ENCODE peak calls at places on chromosome 10, in nine cellular contexts. One of them, this sample, is unnamed.

GRCh38 chr10:43845121-43845520 is 196.4 kb upstream of the ZNF32 start:
- DNase-seq in psoas muscle: no peak
- DNase-seq in left ventricle myocardium inferior: no peak
- DNase-seq in mesendoderm: no peak
- DNase-seq in fibroblast of lung: no peak
- DNase-seq in heart right ventricle: no peak
- DNase-seq in neuronal stem cell: no peak
- DNase-seq in endothelial cell of umbilical vein: no peak
- DNase-seq in PC-9: peak; percentile 54
- DNase-seq in this sample: no peak

GRCh38 chr10:52740913-52741675 is 31.5 kb downstream of the MBL2 start:
- DNase-seq in psoas muscle: peak; percentile 14
- DNase-seq in left ventricle myocardium inferior: no peak
- DNase-seq in mesendoderm: peak; percentile 82
- DNase-seq in fibroblast of lung: peak; percentile 8
- DNase-seq in heart right ventricle: no peak
- DNase-seq in neuronal stem cell: peak; percentile 55
- DNase-seq in endothelial cell of umbilical vein: peak; percentile 52
- DNase-seq in PC-9: no peak
- DNase-seq in this sample: no peak

GRCh38 chr10:118773041-118773440 is 18.3 kb upstream of the CACUL1 start:
- DNase-seq in psoas muscle: no peak
- DNase-seq in left ventricle myocardium inferior: no peak
- DNase-seq in mesendoderm: no peak
- DNase-seq in fibroblast of lung: no peak
- DNase-seq in heart right ventricle: no peak
- DNase-seq in neuronal stem cell: no peak
- DNase-seq in endothelial cell of umbilical vein: no peak
- DNase-seq in PC-9: no peak
- DNase-seq in this sample: no peak

GRCh38 chr10:43132796-43133195 is 5.4 kb upstream of the CSGALNACT2 start:
- DNase-seq in psoas muscle: no peak
- DNase-seq in left ventricle myocardium inferior: no peak
- DNase-seq in mesendoderm: no peak
- DNase-seq in fibroblast of lung: no peak
- DNase-seq in heart right ventricle: no peak
- DNase-seq in neuronal stem cell: no peak
- DNase-seq in endothelial cell of umbilical vein: no peak
- DNase-seq in PC-9: no peak
- DNase-seq in this sample: no peak

GRCh38 chr10:12419279-12419847 is 70.0 kb downstream of the CAMK1D start:
- DNase-seq in psoas muscle: peak; percentile 57
- DNase-seq in left ventricle myocardium inferior: no peak
- DNase-seq in mesendoderm: no peak
- DNase-seq in fibroblast of lung: peak; percentile 100
- DNase-seq in heart right ventricle: peak; percentile 37
- DNase-seq in neuronal stem cell: no peak
- DNase-seq in endothelial cell of umbilical vein: peak; percentile 61
- DNase-seq in PC-9: peak; percentile 72
- DNase-seq in this sample: no peak

GRCh38 chr10:93461807-93462178 is 20.3 kb downstream of the MYOF start:
- DNase-seq in psoas muscle: no peak
- DNase-seq in left ventricle myocardium inferior: no peak
- DNase-seq in mesendoderm: no peak
- DNase-seq in fibroblast of lung: peak; percentile 89
- DNase-seq in heart right ventricle: no peak
- DNase-seq in neuronal stem cell: no peak
- DNase-seq in endothelial cell of umbilical vein: peak; percentile 67
- DNase-seq in PC-9: peak; percentile 66
- DNase-seq in this sample: no peak

GRCh38 chr10:70584941-70585544 is 17.5 kb downstream of the PRF1 start:
- DNase-seq in psoas muscle: no peak
- DNase-seq in left ventricle myocardium inferior: no peak
- DNase-seq in mesendoderm: peak; percentile 88
- DNase-seq in fibroblast of lung: peak; percentile 33
- DNase-seq in heart right ventricle: no peak
- DNase-seq in neuronal stem cell: peak; percentile 44
- DNase-seq in endothelial cell of umbilical vein: peak; percentile 15
- DNase-seq in PC-9: no peak
- DNase-seq in this sample: peak; percentile 78

GRCh38 chr10:91539930-91540329 is 92.9 kb downstream of the PPP1R3C start:
- DNase-seq in psoas muscle: no peak
- DNase-seq in left ventricle myocardium inferior: no peak
- DNase-seq in mesendoderm: no peak
- DNase-seq in fibroblast of lung: no peak
- DNase-seq in heart right ventricle: no peak
- DNase-seq in neuronal stem cell: no peak
- DNase-seq in endothelial cell of umbilical vein: no peak
- DNase-seq in PC-9: no peak
- DNase-seq in this sample: no peak

GRCh38 chr10:51031995-51032394 is 42.3 kb upstream of the PRKG1 start:
- DNase-seq in psoas muscle: no peak
- DNase-seq in left ventricle myocardium inferior: no peak
- DNase-seq in mesendoderm: peak; percentile 51
- DNase-seq in fibroblast of lung: no peak
- DNase-seq in heart right ventricle: no peak
- DNase-seq in neuronal stem cell: no peak
- DNase-seq in endothelial cell of umbilical vein: no peak
- DNase-seq in PC-9: no peak
- DNase-seq in this sample: no peak

GRCh38 chr10:30386801-30387588 is 37.9 kb upstream of the MTPAP start:
- DNase-seq in psoas muscle: no peak
- DNase-seq in left ventricle myocardium inferior: no peak
- DNase-seq in mesendoderm: no peak
- DNase-seq in fibroblast of lung: peak; percentile 65
- DNase-seq in heart right ventricle: no peak
- DNase-seq in neuronal stem cell: no peak
- DNase-seq in endothelial cell of umbilical vein: no peak
- DNase-seq in PC-9: peak; percentile 46
- DNase-seq in this sample: no peak

GRCh38 chr10:88792656-88793055 is 9.9 kb upstream of the LIPM start:
- DNase-seq in psoas muscle: peak; percentile 20
- DNase-seq in left ventricle myocardium inferior: peak; percentile 20
- DNase-seq in mesendoderm: no peak
- DNase-seq in fibroblast of lung: peak; percentile 72
- DNase-seq in heart right ventricle: peak; percentile 9
- DNase-seq in neuronal stem cell: no peak
- DNase-seq in endothelial cell of umbilical vein: no peak
- DNase-seq in PC-9: no peak
- DNase-seq in this sample: peak; percentile 69

GRCh38 chr10:110174201-110174600 is 33.2 kb upstream of the MXI1 start:
- DNase-seq in psoas muscle: no peak
- DNase-seq in left ventricle myocardium inferior: no peak
- DNase-seq in mesendoderm: no peak
- DNase-seq in fibroblast of lung: no peak
- DNase-seq in heart right ventricle: no peak
- DNase-seq in neuronal stem cell: no peak
- DNase-seq in endothelial cell of umbilical vein: no peak
- DNase-seq in PC-9: no peak
- DNase-seq in this sample: no peak

GRCh38 chr10:14060320-14061070 is 270.2 kb downstream of the FRMD4A start:
- DNase-seq in psoas muscle: no peak
- DNase-seq in left ventricle myocardium inferior: no peak
- DNase-seq in mesendoderm: no peak
- DNase-seq in fibroblast of lung: peak; percentile 50
- DNase-seq in heart right ventricle: no peak
- DNase-seq in neuronal stem cell: no peak
- DNase-seq in endothelial cell of umbilical vein: no peak
- DNase-seq in PC-9: no peak
- DNase-seq in this sample: peak; percentile 65

GRCh38 chr10:14062528-14063260 is 268.0 kb downstream of the FRMD4A start:
- DNase-seq in psoas muscle: no peak
- DNase-seq in left ventricle myocardium inferior: no peak
- DNase-seq in mesendoderm: no peak
- DNase-seq in fibroblast of lung: peak; percentile 91
- DNase-seq in heart right ventricle: no peak
- DNase-seq in neuronal stem cell: no peak
- DNase-seq in endothelial cell of umbilical vein: no peak
- DNase-seq in PC-9: peak; percentile 55
- DNase-seq in this sample: no peak

GRCh38 chr10:14052926-14053325 is 277.8 kb downstream of the FRMD4A start:
- DNase-seq in psoas muscle: no peak
- DNase-seq in left ventricle myocardium inferior: no peak
- DNase-seq in mesendoderm: no peak
- DNase-seq in fibroblast of lung: no peak
- DNase-seq in heart right ventricle: no peak
- DNase-seq in neuronal stem cell: no peak
- DNase-seq in endothelial cell of umbilical vein: no peak
- DNase-seq in PC-9: peak; percentile 67
- DNase-seq in this sample: no peak

DNA sequence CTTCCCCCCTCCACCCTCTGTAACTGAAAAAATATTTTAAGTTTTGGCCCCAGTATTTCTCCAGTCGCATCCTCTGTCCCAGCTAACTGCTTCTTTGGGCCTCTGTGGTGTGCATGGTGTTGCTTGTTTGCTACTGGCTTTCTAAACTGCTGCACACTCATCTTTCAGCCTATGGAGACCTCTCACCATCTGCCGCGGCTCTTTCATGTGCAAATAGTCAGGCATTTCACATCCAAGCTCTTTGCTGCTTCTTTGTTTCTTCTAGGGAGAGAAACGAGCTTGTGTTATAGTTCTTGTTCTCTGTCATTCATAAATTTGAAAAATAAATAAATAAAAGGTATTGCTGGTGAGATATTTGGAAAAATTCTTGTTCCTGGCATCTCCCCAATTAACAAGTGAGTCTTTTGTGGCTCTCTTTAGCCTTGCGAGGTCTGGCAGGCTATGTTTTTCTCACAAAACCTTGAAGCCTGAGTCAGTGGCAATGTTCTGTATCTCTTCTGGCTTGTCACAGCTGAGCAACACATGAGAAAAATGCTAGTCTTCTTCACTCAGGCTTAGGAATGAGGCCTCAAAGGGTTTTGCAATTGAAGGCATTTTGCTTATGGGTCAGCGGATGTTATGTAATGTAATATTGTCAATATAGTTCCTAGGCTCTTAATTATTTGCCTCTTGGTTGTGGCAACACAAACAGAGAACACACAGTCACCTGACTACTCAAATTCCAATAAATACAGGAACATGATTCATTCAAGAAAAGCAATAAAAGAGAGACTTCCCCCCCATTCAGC is 274.0 kb downstream of the FRMD4A start:
- DNase-seq in psoas muscle: no peak
- DNase-seq in left ventricle myocardium inferior: no peak
- DNase-seq in mesendoderm: peak; percentile 10
- DNase-seq in fibroblast of lung: peak; percentile 93
- DNase-seq in heart right ventricle: no peak
- DNase-seq in neuronal stem cell: no peak
- DNase-seq in endothelial cell of umbilical vein: peak; percentile 19
- DNase-seq in PC-9: peak; percentile 93
- DNase-seq in this sample: no peak
- H3K27ac ChIP-seq in psoas muscle: no peak overlapping the region
- H3K27ac ChIP-seq in left ventricle myocardium inferior: peak overlapping the region; percentile 2
- H3K27ac ChIP-seq in mesendoderm: no peak overlapping the region
- H3K27ac ChIP-seq in fibroblast of lung: peak overlapping the region; percentile 24
- H3K27ac ChIP-seq in heart right ventricle: no peak overlapping the region
- H3K27ac ChIP-seq in neuronal stem cell: peak overlapping the region; percentile 43
- H3K27ac ChIP-seq in endothelial cell of umbilical vein: no peak overlapping the region
- H3K27ac ChIP-seq in PC-9: peak overlapping the region; percentile 72
- H3K27ac ChIP-seq in this sample: peak overlapping the region; percentile 15

GRCh38 chr10:62763155-62763554 is 41.4 kb upstream of the ADO start:
- DNase-seq in psoas muscle: peak; percentile 52
- DNase-seq in left ventricle myocardium inferior: peak; percentile 72
- DNase-seq in mesendoderm: no peak
- DNase-seq in fibroblast of lung: peak; percentile 68
- DNase-seq in heart right ventricle: peak; percentile 52
- DNase-seq in neuronal stem cell: no peak
- DNase-seq in endothelial cell of umbilical vein: no peak
- DNase-seq in PC-9: no peak
- DNase-seq in this sample: no peak

GRCh38 chr10:62766383-62766782 is 38.1 kb upstream of the ADO start:
- DNase-seq in psoas muscle: no peak
- DNase-seq in left ventricle myocardium inferior: no peak
- DNase-seq in mesendoderm: no peak
- DNase-seq in fibroblast of lung: no peak
- DNase-seq in heart right ventricle: no peak
- DNase-seq in neuronal stem cell: no peak
- DNase-seq in endothelial cell of umbilical vein: no peak
- DNase-seq in PC-9: peak; percentile 31
- DNase-seq in this sample: no peak

GRCh38 chr10:62761115-62761514 is 43.4 kb upstream of the ADO start:
- DNase-seq in psoas muscle: no peak
- DNase-seq in left ventricle myocardium inferior: no peak
- DNase-seq in mesendoderm: no peak
- DNase-seq in fibroblast of lung: peak; percentile 27
- DNase-seq in heart right ventricle: no peak
- DNase-seq in neuronal stem cell: no peak
- DNase-seq in endothelial cell of umbilical vein: peak; percentile 4
- DNase-seq in PC-9: no peak
- DNase-seq in this sample: no peak

GRCh38 chr10:62769574-62770242 is 34.8 kb upstream of the ADO start:
- DNase-seq in psoas muscle: no peak
- DNase-seq in left ventricle myocardium inferior: no peak
- DNase-seq in mesendoderm: peak; percentile 46
- DNase-seq in fibroblast of lung: peak; percentile 15
- DNase-seq in heart right ventricle: no peak
- DNase-seq in neuronal stem cell: no peak
- DNase-seq in endothelial cell of umbilical vein: no peak
- DNase-seq in PC-9: peak; percentile 19
- DNase-seq in this sample: no peak

DNA sequence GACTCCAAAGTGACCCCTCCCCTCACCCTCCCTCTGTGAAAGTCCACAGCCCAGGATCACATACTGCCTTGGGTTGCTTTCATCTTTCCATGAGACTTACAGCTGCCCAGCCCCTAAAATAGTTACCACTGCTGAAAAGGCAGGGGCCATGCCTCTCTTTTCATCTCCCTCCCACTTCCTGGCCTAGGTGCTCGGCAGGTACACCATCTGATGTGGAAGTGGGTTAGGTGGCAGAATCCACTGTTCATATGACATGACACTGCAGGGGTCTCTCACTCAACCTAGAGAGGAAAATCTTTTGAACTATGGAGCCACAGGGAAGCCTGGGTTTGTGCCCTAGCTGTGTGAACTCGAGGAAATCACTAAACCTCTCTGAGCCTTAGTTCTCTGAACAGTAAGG is 38.8 kb upstream of the ADO start:
- DNase-seq in psoas muscle: no peak
- DNase-seq in left ventricle myocardium inferior: no peak
- DNase-seq in mesendoderm: no peak
- DNase-seq in fibroblast of lung: no peak
- DNase-seq in heart right ventricle: no peak
- DNase-seq in neuronal stem cell: no peak
- DNase-seq in endothelial cell of umbilical vein: no peak
- DNase-seq in PC-9: no peak
- DNase-seq in this sample: no peak
- H3K4me1 ChIP-seq in psoas muscle: peaks cover 15% of the 10 kb centered on the region
- H3K4me1 ChIP-seq in left ventricle myocardium inferior: peaks cover 43% of the 10 kb centered on the region
- H3K4me1 ChIP-seq in mesendoderm: no peaks in the 10 kb centered on the region
- H3K4me1 ChIP-seq in fibroblast of lung: no peaks in the 10 kb centered on the region
- H3K4me1 ChIP-seq in heart right ventricle: peaks cover 3% of the 10 kb centered on the region
- H3K4me1 ChIP-seq in neuronal stem cell: peaks cover 17% of the 10 kb centered on the region
- H3K4me1 ChIP-seq in endothelial cell of umbilical vein: peaks cover 7% of the 10 kb centered on the region
- H3K4me1 ChIP-seq in PC-9: peaks cover 18% of the 10 kb centered on the region
- H3K4me1 ChIP-seq in this sample: no peaks in the 10 kb centered on the region

GRCh38 chr10:132186488-132187413 is at the start of gene DPYSL4:
- DNase-seq in psoas muscle: no peak
- DNase-seq in left ventricle myocardium inferior: no peak
- DNase-seq in mesendoderm: no peak
- DNase-seq in fibroblast of lung: peak; percentile 9
- DNase-seq in heart right ventricle: no peak
- DNase-seq in neuronal stem cell: no peak
- DNase-seq in endothelial cell of umbilical vein: peak; percentile 6
- DNase-seq in PC-9: no peak
- DNase-seq in this sample: no peak
- H3K4me3 ChIP-seq in psoas muscle: peak within 1 kb of the TSS; percentile 57
- H3K4me3 ChIP-seq in left ventricle myocardium inferior: peak within 1 kb of the TSS; percentile 73
- H3K4me3 ChIP-seq in mesendoderm: peak within 1 kb of the TSS; percentile 16
- H3K4me3 ChIP-seq in fibroblast of lung: peak within 1 kb of the TSS; percentile 21
- H3K4me3 ChIP-seq in heart right ventricle: peak within 1 kb of the TSS; percentile 28
- H3K4me3 ChIP-seq in neuronal stem cell: peak within 1 kb of the TSS; percentile 81
- H3K4me3 ChIP-seq in endothelial cell of umbilical vein: no peak within 1 kb of the TSS
- H3K4me3 ChIP-seq in PC-9: no peak within 1 kb of the TSS
- H3K4me3 ChIP-seq in this sample: peak within 1 kb of the TSS; percentile 51

GRCh38 chr10:61189912-61190311 is 245.9 kb upstream of the RHOBTB1 start:
- DNase-seq in psoas muscle: no peak
- DNase-seq in left ventricle myocardium inferior: no peak
- DNase-seq in mesendoderm: no peak
- DNase-seq in fibroblast of lung: no peak
- DNase-seq in heart right ventricle: no peak
- DNase-seq in neuronal stem cell: no peak
- DNase-seq in endothelial cell of umbilical vein: no peak
- DNase-seq in PC-9: no peak
- DNase-seq in this sample: no peak
- H3K27ac ChIP-seq in psoas muscle: no peak overlapping the region
- H3K27ac ChIP-seq in left ventricle myocardium inferior: no peak overlapping the region
- H3K27ac ChIP-seq in mesendoderm: no peak overlapping the region
- H3K27ac ChIP-seq in fibroblast of lung: no peak overlapping the region
- H3K27ac ChIP-seq in heart right ventricle: no peak overlapping the region
- H3K27ac ChIP-seq in neuronal stem cell: no peak overlapping the region
- H3K27ac ChIP-seq in endothelial cell of umbilical vein: no peak overlapping the region
- H3K27ac ChIP-seq in PC-9: no peak overlapping the region
- H3K27ac ChIP-seq in this sample: no peak overlapping the region